ENCODE peak calls at places on chromosomes 4 and X, in five cellular contexts. One of them, this sample, is unnamed.

GRCh38 chr4:52853351-52853750 is 8.8 kb upstream of the RASL11B start:
- DNase-seq in Panc1: no peak
- DNase-seq in adrenal gland: no peak
- DNase-seq in stomach: no peak
- DNase-seq in ovary: no peak
- DNase-seq in this sample: no peak

GRCh38 chrX:74906427-74906826 is 18.8 kb downstream of the NEXMIF start:
- DNase-seq in adrenal gland: no peak
- DNase-seq in stomach: no peak
- DNase-seq in Panc1: no peak
- DNase-seq in ovary: no peak
- DNase-seq in this sample: no peak

GRCh38 chrX:42219231-42219630 is 295.9 kb upstream of the CASK start:
- DNase-seq in Panc1: no peak
- DNase-seq in stomach: no peak
- DNase-seq in ovary: no peak
- DNase-seq in adrenal gland: no peak
- DNase-seq in this sample: no peak

GRCh38 chr4:174278467-174278866 is 5.0 kb downstream of the FBXO8 start:
- DNase-seq in stomach: no peak
- DNase-seq in ovary: no peak
- DNase-seq in adrenal gland: no peak
- DNase-seq in Panc1: no peak
- DNase-seq in this sample: no peak

GRCh38 chrX:150635952-150636351 is 57.2 kb upstream of the MTMR1 start:
- DNase-seq in stomach: no peak
- DNase-seq in adrenal gland: no peak
- DNase-seq in Panc1: peak; percentile 20
- DNase-seq in ovary: no peak
- DNase-seq in this sample: no peak

GRCh38 chr4:6487466-6487865 is 15.1 kb upstream of the PPP2R2C start:
- DNase-seq in adrenal gland: no peak
- DNase-seq in Panc1: no peak
- DNase-seq in stomach: no peak
- DNase-seq in ovary: no peak
- DNase-seq in this sample: no peak

GRCh38 chr4:123821861-123822260 is 425.3 kb downstream of the SPRY1 start:
- DNase-seq in Panc1: no peak
- DNase-seq in stomach: no peak
- DNase-seq in ovary: no peak
- DNase-seq in adrenal gland: no peak
- DNase-seq in this sample: no peak

GRCh38 chrX:3962511-3963350 is 249.3 kb upstream of the PRKX start:
- DNase-seq in adrenal gland: no peak
- DNase-seq in ovary: no peak
- DNase-seq in stomach: no peak
- DNase-seq in Panc1: peak; percentile 1
- DNase-seq in this sample: peak; percentile 0

GRCh38 chr4:83974111-83974789 is 438.3 kb downstream of the GPAT3 start:
- DNase-seq in ovary: no peak
- DNase-seq in stomach: no peak
- DNase-seq in adrenal gland: no peak
- DNase-seq in Panc1: no peak
- DNase-seq in this sample: no peak

GRCh38 chrX:1027133-1027532 is 185.3 kb downstream of the CRLF2 start:
- DNase-seq in ovary: no peak
- DNase-seq in adrenal gland: no peak
- DNase-seq in stomach: no peak
- DNase-seq in Panc1: no peak
- DNase-seq in this sample: no peak

GRCh38 chr4:113411496-113411938 is 350.0 kb downstream of the CAMK2D start:
- DNase-seq in Panc1: no peak
- DNase-seq in stomach: no peak
- DNase-seq in adrenal gland: peak; percentile 70
- DNase-seq in ovary: no peak
- DNase-seq in this sample: peak; percentile 14

GRCh38 chrX:6777211-6778002 is 242.5 kb upstream of the VCX3A start:
- DNase-seq in adrenal gland: no peak
- DNase-seq in Panc1: no peak
- DNase-seq in ovary: no peak
- DNase-seq in stomach: no peak
- DNase-seq in this sample: no peak

GRCh38 chrX:51281758-51282318 is 50.8 kb upstream of the NUDT10 start:
- DNase-seq in stomach: no peak
- DNase-seq in ovary: no peak
- DNase-seq in Panc1: no peak
- DNase-seq in adrenal gland: no peak
- DNase-seq in this sample: no peak

GRCh38 chr4:155742310-155743015 is 16.4 kb upstream of the GUCY1B1 start:
- DNase-seq in Panc1: no peak
- DNase-seq in stomach: no peak
- DNase-seq in adrenal gland: no peak
- DNase-seq in ovary: no peak
- DNase-seq in this sample: no peak
- TF ChIP-seq CTCF in Panc1: no peak
- TF ChIP-seq CTCF in stomach: no peak
- TF ChIP-seq CTCF in adrenal gland: no peak
- TF ChIP-seq CTCF in ovary: no peak
- TF ChIP-seq CTCF in this sample: no peak

GRCh38 chr4:168876106-168876505 is 133.9 kb downstream of the CBR4 start:
- DNase-seq in stomach: no peak
- DNase-seq in Panc1: no peak
- DNase-seq in adrenal gland: no peak
- DNase-seq in ovary: no peak
- DNase-seq in this sample: no peak
- H3K4me1 ChIP-seq in stomach: peaks cover 25% of the 10 kb centered on the region
- H3K4me1 ChIP-seq in Panc1: no peaks in the 10 kb centered on the region
- H3K4me1 ChIP-seq in adrenal gland: peaks cover 34% of the 10 kb centered on the region
- H3K4me1 ChIP-seq in ovary: peaks cover 8% of the 10 kb centered on the region
- H3K4me1 ChIP-seq in this sample: peaks cover 9% of the 10 kb centered on the region

GRCh38 chr4:171813195-171813955 is at the start of gene GALNTL6:
- DNase-seq in Panc1: no peak
- DNase-seq in stomach: no peak
- DNase-seq in ovary: no peak
- DNase-seq in adrenal gland: no peak
- DNase-seq in this sample: no peak
- H3K4me3 ChIP-seq in Panc1: no peak within 1 kb of the TSS
- H3K4me3 ChIP-seq in stomach: peak within 1 kb of the TSS; percentile 52
- H3K4me3 ChIP-seq in ovary: no peak within 1 kb of the TSS
- H3K4me3 ChIP-seq in adrenal gland: peak within 1 kb of the TSS; percentile 9
- H3K4me3 ChIP-seq in this sample: peak within 1 kb of the TSS; percentile 4

GRCh38 chr4:141220655-141221605 is at the start of gene ZNF330:
- DNase-seq in adrenal gland: peak; percentile 91
- DNase-seq in ovary: peak; percentile 98
- DNase-seq in Panc1: peak; percentile 27
- DNase-seq in stomach: peak; percentile 92
- DNase-seq in this sample: peak; percentile 88
- TF ChIP-seq CTCF in adrenal gland: peak; percentile 6
- TF ChIP-seq CTCF in ovary: no peak
- TF ChIP-seq CTCF in Panc1: peak; percentile 46
- TF ChIP-seq CTCF in stomach: no peak
- TF ChIP-seq CTCF in this sample: no peak

DNA sequence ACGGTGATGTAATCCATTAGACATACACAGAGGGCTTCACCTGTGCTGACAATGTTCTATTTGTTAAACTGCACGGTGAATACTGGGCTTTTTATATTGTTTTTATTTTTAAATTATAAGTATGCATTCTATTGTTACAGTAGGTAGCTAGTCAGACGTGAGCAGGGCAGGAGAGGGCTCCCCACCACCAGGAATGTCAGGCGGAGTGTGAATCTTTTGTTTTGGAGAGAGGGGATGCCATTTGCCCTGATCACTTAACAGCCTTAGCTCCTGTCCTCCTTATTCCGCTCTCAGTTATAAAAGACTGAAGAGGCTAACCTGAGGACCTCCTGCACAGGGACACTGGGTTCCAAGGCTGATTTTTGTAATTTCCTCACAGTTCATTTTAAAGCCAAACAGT is 151.6 kb upstream of the TAPT1 start:
- DNase-seq in ovary: no peak
- DNase-seq in stomach: no peak
- DNase-seq in Panc1: no peak
- DNase-seq in adrenal gland: no peak
- DNase-seq in this sample: no peak
- H3K4me1 ChIP-seq in ovary: no peaks in the 10 kb centered on the region
- H3K4me1 ChIP-seq in stomach: no peaks in the 10 kb centered on the region
- H3K4me1 ChIP-seq in Panc1: no peaks in the 10 kb centered on the region
- H3K4me1 ChIP-seq in adrenal gland: no peaks in the 10 kb centered on the region
- H3K4me1 ChIP-seq in this sample: no peaks in the 10 kb centered on the region

GRCh38 chrX:37847733-37848197 is 394 bp upstream of the DYNLT3 start:
- DNase-seq in Panc1: no peak
- DNase-seq in stomach: no peak
- DNase-seq in adrenal gland: no peak
- DNase-seq in ovary: no peak
- DNase-seq in this sample: no peak

GRCh38 chrX:37846558-37846933 is 825 bp downstream of the DYNLT3 start:
- DNase-seq in adrenal gland: no peak
- DNase-seq in Panc1: no peak
- DNase-seq in ovary: no peak
- DNase-seq in stomach: no peak
- DNase-seq in this sample: no peak

GRCh38 chrX:37846934-37847732 is at the start of gene DYNLT3:
- DNase-seq in Panc1: no peak
- DNase-seq in ovary: peak; percentile 78
- DNase-seq in adrenal gland: peak; percentile 89
- DNase-seq in stomach: peak; percentile 86
- DNase-seq in this sample: peak; percentile 84

GRCh38 chrX:37844622-37845021 is 2.7 kb downstream of the DYNLT3 start:
- DNase-seq in ovary: no peak
- DNase-seq in stomach: no peak
- DNase-seq in Panc1: no peak
- DNase-seq in adrenal gland: no peak
- DNase-seq in this sample: no peak

DNA sequence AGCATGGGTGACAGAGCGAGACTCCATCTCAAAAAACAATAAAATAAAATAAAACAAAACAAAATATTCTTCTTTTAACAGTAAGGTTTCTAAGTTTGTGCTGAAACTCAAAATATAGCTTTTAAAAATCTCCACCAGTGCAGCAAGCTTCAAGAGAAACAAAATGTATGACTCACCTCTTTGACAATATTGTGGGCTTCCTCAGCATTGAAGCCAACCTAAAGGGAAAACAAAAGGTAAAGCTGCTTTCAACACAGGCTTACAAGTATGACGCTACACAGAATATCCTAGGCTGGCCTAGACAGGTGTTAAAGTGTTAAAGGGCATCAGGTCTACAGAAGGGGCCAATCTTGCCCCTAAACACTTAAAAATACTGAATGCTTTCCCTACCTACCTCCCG is 1.2 kb downstream of the DYNLT3 start:
- DNase-seq in Panc1: no peak
- DNase-seq in stomach: no peak
- DNase-seq in ovary: no peak
- DNase-seq in adrenal gland: no peak
- DNase-seq in this sample: no peak
- H3K4me3 ChIP-seq in Panc1: peak overlapping the region; percentile 48
- H3K4me3 ChIP-seq in stomach: peak overlapping the region; percentile 69
- H3K4me3 ChIP-seq in ovary: peak overlapping the region; percentile 75
- H3K4me3 ChIP-seq in adrenal gland: no peak overlapping the region
- H3K4me3 ChIP-seq in this sample: no peak overlapping the region

GRCh38 chr4:36004231-36004851 is 240.0 kb downstream of the ARAP2 start:
- DNase-seq in Panc1: no peak
- DNase-seq in stomach: no peak
- DNase-seq in ovary: no peak
- DNase-seq in adrenal gland: no peak
- DNase-seq in this sample: no peak
- TF ChIP-seq CTCF in Panc1: no peak
- TF ChIP-seq CTCF in stomach: no peak
- TF ChIP-seq CTCF in ovary: no peak
- TF ChIP-seq CTCF in adrenal gland: no peak
- TF ChIP-seq CTCF in this sample: no peak

DNA sequence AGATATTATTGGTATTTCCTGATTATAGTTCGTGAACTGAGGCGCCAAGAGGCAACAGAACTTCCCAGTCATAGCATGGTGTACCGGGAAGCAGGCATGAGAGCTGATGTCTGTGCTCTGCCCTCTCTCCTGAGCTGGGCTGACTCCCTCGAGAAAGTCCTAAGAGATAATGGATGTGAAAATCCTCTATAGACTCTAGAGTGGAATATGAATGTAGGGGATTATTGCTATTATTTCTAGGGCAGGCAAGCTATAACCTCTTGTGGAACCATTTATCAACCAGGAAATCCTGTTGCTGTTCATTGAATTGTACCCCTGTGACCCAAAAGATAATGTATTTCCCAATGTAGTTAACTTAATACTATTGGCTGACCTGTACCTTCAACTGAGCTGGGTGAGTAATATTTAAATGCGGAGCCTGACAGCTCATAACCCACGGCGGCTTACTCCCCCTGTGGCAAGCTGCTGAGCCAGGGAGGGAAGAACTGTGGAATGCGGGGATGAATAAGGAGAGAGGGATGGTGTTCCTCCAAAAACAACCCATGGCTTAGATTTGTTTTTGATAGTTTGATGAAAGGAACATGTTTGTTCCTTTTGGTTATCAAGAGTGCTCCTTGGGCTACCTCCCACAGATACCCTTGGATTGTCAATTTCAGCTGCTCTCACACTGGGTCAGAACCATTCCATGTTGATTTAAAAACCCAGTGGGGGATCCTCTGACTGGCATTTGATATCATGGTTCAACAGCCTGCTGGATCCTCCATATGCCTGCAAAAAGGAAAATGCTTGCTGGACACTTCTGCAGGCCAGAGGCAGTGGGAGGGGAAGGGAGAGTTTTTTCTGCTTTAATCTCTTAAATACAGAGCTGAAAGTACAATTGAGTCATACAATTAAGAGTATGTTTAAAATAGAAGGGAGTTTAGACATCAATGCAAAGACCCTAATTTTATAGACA is 339.0 kb upstream of the BOD1L1 start:
- DNase-seq in Panc1: no peak
- DNase-seq in ovary: no peak
- DNase-seq in stomach: no peak
- DNase-seq in adrenal gland: peak; percentile 48
- DNase-seq in this sample: no peak
- H3K4me1 ChIP-seq in Panc1: no peaks in the 10 kb centered on the region
- H3K4me1 ChIP-seq in ovary: no peaks in the 10 kb centered on the region
- H3K4me1 ChIP-seq in stomach: no peaks in the 10 kb centered on the region
- H3K4me1 ChIP-seq in adrenal gland: peaks cover 12% of the 10 kb centered on the region
- H3K4me1 ChIP-seq in this sample: no peaks in the 10 kb centered on the region

This sample was measured in thyroid gland.